ENCODE peak calls at places on chromosomes 16 and 17, in six cellular contexts. Z, V, F, U, Y and M are unnamed samples.
A peak's percentile ranks its signal among the peaks of the same experiment; 100 is the strongest.

GRCh38 chr16:65667013-65667578 is 545.2 kb upstream of the CDH11 start:
- DNase-seq in Z (no peak), V (no peak), F (peak; percentile 32), U (peak; percentile 67), Y (peak; percentile 54), M (no peak)

GRCh38 chr17:27466748-27467375 is 10.6 kb downstream of the KSR1 start:
- DNase-seq in Z (no peak), V (no peak), F (no peak), U (no peak), Y (no peak), M (peak; percentile 84)

GRCh38 chr16:7376227-7376626 is 43.6 kb downstream of the RBFOX1 start:
- DNase-seq in Z (no peak), V (no peak), F (no peak), U (no peak), Y (no peak), M (no peak)

GRCh38 chr17:47802341-47803022 is 19.1 kb downstream of the OSBPL7 start:
- DNase-seq in Z (no peak), V (no peak), F (peak; percentile 92), U (peak; percentile 53), Y (peak; percentile 32), M (no peak)

GRCh38 chr17:15398291-15398690 is 56.9 kb upstream of the TEKT3 start:
- DNase-seq in Z (no peak), V (no peak), F (no peak), U (peak; percentile 32), Y (no peak), M (no peak)

GRCh38 chr17:73011016-73011486 is 81.4 kb downstream of the SLC39A11 start:
- DNase-seq in Z (no peak), V (no peak), F (no peak), U (no peak), Y (no peak), M (no peak)

GRCh38 chr17:34683390-34683789 is 104.0 kb downstream of the TMEM132E start:
- DNase-seq in Z (no peak), V (no peak), F (no peak), U (no peak), Y (no peak), M (no peak)

GRCh38 chr17:74981979-74982662 is 5.3 kb upstream of the CDR2L start:
- DNase-seq in Z (peak; percentile 72), V (peak; percentile 74), F (peak; percentile 97), U (peak; percentile 59), Y (peak; percentile 43), M (peak; percentile 71)

GRCh38 chr17:57135748-57136342 is 50.8 kb downstream of the AKAP1 start:
- DNase-seq in Z (no peak), V (no peak), F (no peak), U (no peak), Y (no peak), M (no peak)

GRCh38 chr16:1475552-1476114 is 805 bp upstream of the CLCN7 start:
- DNase-seq in Z (no peak), V (no peak), F (no peak), U (no peak), Y (no peak), M (no peak)

GRCh38 chr16:3317315-3317999 is 12.2 kb downstream of the ZNF75A start:
- DNase-seq in Z (no peak), V (no peak), F (no peak), U (peak; percentile 15), Y (no peak), M (no peak)

GRCh38 chr17:50603340-50603739 is 31.3 kb upstream of the ABCC3 start:
- DNase-seq in Z (no peak), V (no peak), F (peak; percentile 88), U (no peak), Y (no peak), M (no peak)

GRCh38 chr17:74274060-74274702 is at the start of gene DNAI2:
- DNase-seq in Z (no peak), V (no peak), F (peak; percentile 87), U (peak; percentile 18), Y (no peak), M (no peak)

GRCh38 chr16:49754495-49755290 is 101.2 kb downstream of the ZNF423 start:
- DNase-seq in Z (no peak), V (peak; percentile 25), F (peak; percentile 75), U (peak; percentile 62), Y (peak; percentile 37), M (no peak)

GRCh38 chr17:3960764-3961163 is 3.5 kb downstream of the ATP2A3 start:
- DNase-seq in Z (no peak), V (no peak), F (no peak), U (peak; percentile 59), Y (peak; percentile 37), M (no peak)

GRCh38 chr17:59666235-59666634 is 41.0 kb downstream of the PTRH2 start:
- DNase-seq in Z (no peak), V (no peak), F (no peak), U (peak; percentile 45), Y (no peak), M (no peak)

GRCh38 chr17:2894782-2895181 is 98.5 kb downstream of the RAP1GAP2 start:
- DNase-seq in Z (no peak), V (no peak), F (peak; percentile 60), U (no peak), Y (no peak), M (no peak)

GRCh38 chr17:64534187-64534586 is 27.4 kb downstream of the CEP95 start:
- DNase-seq in Z (no peak), V (no peak), F (no peak), U (no peak), Y (no peak), M (no peak)

GRCh38 chr16:4293181-4293716 is 20.4 kb upstream of the TFAP4 start:
- DNase-seq in Z (no peak), V (no peak), F (peak; percentile 63), U (no peak), Y (no peak), M (no peak)

GRCh38 chr17:35088911-35089845 is 25.7 kb upstream of the RFFL start:
- DNase-seq in Z (peak; percentile 83), V (peak; percentile 89), F (peak; percentile 96), U (peak; percentile 87), Y (peak; percentile 66), M (peak; percentile 91)

GRCh38 chr17:56499799-56500388 is 93.6 kb upstream of the NOG start:
- DNase-seq in Z (no peak), V (no peak), F (no peak), U (peak; percentile 21), Y (peak; percentile 9), M (no peak)

GRCh38 chr17:72390675-72391501 is 270.1 kb downstream of the SOX9 start:
- DNase-seq in Z (no peak), V (no peak), F (no peak), U (no peak), Y (peak; percentile 70), M (no peak)

GRCh38 chr16:819336-819735 is 18.8 kb upstream of the GNG13 start:
- DNase-seq in Z (no peak), V (no peak), F (no peak), U (no peak), Y (no peak), M (no peak)

GRCh38 chr16:52496051-52496876 is 50.7 kb downstream of the TOX3 start:
- DNase-seq in Z (no peak), V (no peak), F (no peak), U (no peak), Y (no peak), M (no peak)

GRCh38 chr16:4351880-4352279 is 759 bp upstream of the PAM16 start:
- DNase-seq in Z (no peak), V (no peak), F (no peak), U (peak; percentile 14), Y (peak; percentile 62), M (no peak)

GRCh38 chr16:53501216-53501859 is 1.7 kb downstream of the AKTIP start:
- DNase-seq in Z (peak; percentile 27), V (no peak), F (no peak), U (no peak), Y (no peak), M (no peak)

DNA sequence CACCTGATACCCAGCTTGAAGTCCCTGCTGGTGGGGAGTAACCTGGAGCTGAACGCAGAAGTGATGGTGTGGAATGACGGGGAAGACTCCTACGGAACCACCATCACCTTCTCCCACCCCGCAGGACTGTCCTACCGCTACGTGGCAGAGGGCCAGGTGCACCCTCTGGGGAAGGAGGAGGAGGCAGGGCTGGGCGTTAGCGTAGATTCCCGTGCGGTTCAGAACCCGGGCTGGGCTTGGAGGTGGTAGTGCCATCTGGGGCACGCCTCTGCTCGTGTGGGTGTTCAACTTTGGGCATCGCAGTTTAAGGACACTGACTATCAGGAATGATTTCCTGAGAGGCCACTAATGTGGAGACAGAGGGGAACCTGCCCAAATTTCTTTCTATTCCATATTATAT is 18.3 kb downstream of the ITGAX start:
- DNase-seq in Z (no peak), V (no peak), F (peak; percentile 40), U (no peak), Y (no peak), M (no peak)
- H3K27me3 ChIP-seq in Z (no peaks in the 10 kb centered on the region), V (peaks cover 47% of the 10 kb centered on the region), F (no peaks in the 10 kb centered on the region), U (peaks cover 5% of the 10 kb centered on the region), Y (no peaks in the 10 kb centered on the region), M (no peaks in the 10 kb centered on the region)

GRCh38 chr17:61495161-61495857 is 43.1 kb downstream of the TBX4 start:
- DNase-seq in Z (no peak), V (no peak), F (peak; percentile 35), U (peak; percentile 40), Y (no peak), M (peak; percentile 14)
- H3K4me3 ChIP-seq in Z (no peak overlapping the region), V (peak overlapping the region; percentile 3), F (no peak overlapping the region), U (no peak overlapping the region), Y (peak overlapping the region; percentile 39), M (no peak overlapping the region)

DNA sequence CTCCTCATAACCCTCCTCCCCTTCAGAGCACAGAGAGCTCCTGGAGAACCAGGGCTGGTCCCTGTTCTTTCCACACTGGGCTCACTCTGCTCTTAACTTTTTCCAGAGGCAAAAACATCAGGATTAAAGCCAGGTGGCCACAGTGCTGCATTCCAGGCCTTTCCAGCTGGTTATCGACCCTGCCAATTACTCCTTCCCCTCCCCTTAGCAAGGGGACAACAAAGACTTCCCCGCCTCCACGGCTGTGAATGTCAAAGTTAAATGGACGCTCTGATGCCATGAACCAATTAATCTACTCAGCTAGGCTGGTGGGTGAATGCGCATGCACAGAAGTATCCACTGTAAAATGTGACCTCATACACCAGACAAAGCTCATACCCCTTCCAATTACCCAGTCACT is 23.1 kb downstream of the ACLY start:
- DNase-seq in Z (no peak), V (peak; percentile 30), F (no peak), U (peak; percentile 49), Y (no peak), M (no peak)
- H3K36me3 ChIP-seq in Z (peaks cover 17% of the 10 kb centered on the region), V (peaks cover 94% of the 10 kb centered on the region), F (peaks cover 70% of the 10 kb centered on the region), U (peaks cover 51% of the 10 kb centered on the region), Y (peaks cover 85% of the 10 kb centered on the region), M (peaks cover 54% of the 10 kb centered on the region)

DNA sequence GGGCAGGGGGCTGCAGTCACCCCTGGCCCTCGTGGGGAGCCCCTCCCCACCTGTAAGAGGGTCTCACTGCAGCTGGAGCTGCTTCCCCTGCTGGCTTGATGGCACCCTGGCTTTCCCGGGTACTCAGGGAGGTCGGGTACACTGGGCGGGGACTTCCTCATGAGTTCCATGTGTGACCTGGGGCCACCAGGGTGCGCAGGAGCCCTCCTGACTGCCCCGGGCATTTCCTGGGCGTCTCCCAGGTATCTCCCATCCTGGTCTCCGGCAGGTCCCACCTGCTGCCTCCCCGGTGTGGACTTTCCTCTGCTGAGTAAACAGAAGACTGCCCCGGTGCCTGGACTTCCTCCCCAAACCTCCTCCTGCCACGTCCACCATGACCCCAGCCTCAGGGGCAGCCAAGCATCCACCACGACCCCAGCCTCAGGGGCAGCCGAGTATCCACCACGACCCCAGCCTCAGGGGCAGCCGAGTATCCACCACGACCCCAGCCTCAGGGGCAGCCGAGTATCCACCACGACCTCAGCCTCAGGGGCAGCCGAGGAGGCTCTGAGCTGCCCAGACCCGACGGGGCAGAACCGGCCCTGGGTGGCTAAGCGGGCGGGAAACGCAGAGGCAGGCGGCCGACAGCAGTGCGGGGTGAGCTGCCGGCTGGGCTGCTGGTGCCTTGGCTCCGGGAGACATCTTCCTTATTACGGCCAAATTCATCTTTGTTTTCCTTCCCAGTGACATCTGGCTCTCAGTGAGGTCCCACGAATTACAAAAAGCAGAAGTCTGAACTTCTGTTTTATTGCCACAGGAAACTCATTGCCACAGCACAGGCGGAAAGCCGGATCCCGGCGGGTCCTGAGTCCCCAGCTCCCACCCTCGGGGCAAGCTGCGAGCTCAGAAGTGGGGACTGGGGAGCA is 40.7 kb downstream of the CBFA2T3 start:
- DNase-seq in Z (no peak), V (peak; percentile 56), F (peak; percentile 84), U (no peak), Y (no peak), M (no peak)
- H3K27me3 ChIP-seq in Z (no peaks in the 10 kb centered on the region), V (peaks cover 57% of the 10 kb centered on the region), F (peaks cover 21% of the 10 kb centered on the region), U (peaks cover 44% of the 10 kb centered on the region), Y (peaks cover 61% of the 10 kb centered on the region), M (no peaks in the 10 kb centered on the region)